ENCODE peak calls at places on chromosomes 6 and 20, in seven cellular contexts. D is DMS 273 treated with DMSO at 0.1 percent for 48 hours; X is stimulated activated CD4-positive, alpha-beta T cell treated with anti-CD3 and anti-CD28 coated beads, Interleukin-1b, Interleukin-23, amount 100 ng/mL, for 24 hours; F is astrocyte of the spinal cord; J is heart right ventricle; Z is substantia nigra; O is transverse colon. H is an unnamed sample.

GRCh38 chr6:44859901-44860410 is 468.2 kb upstream of the RUNX2 start:
- DNase-seq in X (no peak), F (no peak), J (no peak), O (no peak), Z (no peak), D (no peak), H (no peak)

GRCh38 chr6:122695188-122695587 is 84.3 kb upstream of the FABP7 start:
- DNase-seq in F (no peak), Z (no peak), O (no peak), X (no peak), J (no peak), D (no peak), H (no peak)

GRCh38 chr6:90319044-90319443 is 22.4 kb upstream of the BACH2 start:
- DNase-seq in Z (no peak), X (no peak), F (peak), O (no peak), D (peak), J (no peak), H (no peak)

GRCh38 chr6:38427492-38428210 is 212.1 kb downstream of the BTBD9 start:
- DNase-seq in D (no peak), X (no peak), O (no peak), J (no peak), Z (no peak), F (no peak), H (no peak)

GRCh38 chr6:24126586-24127192 is 674 bp downstream of the NRSN1 start:
- DNase-seq in D (peak), F (peak), X (no peak), Z (peak), J (no peak), O (peak), H (peak)

GRCh38 chr20:31937820-31938219 is 14.0 kb downstream of the PDRG1 start:
- DNase-seq in O (no peak), Z (no peak), X (no peak), J (no peak), D (no peak), F (no peak), H (no peak)

GRCh38 chr20:3613821-3614440 is 49.3 kb downstream of the GFRA4 start:
- DNase-seq in D (no peak), O (no peak), F (peak), J (no peak), X (no peak), Z (no peak), H (no peak)

GRCh38 chr6:66149132-66149531 is 442.1 kb upstream of the EYS start:
- DNase-seq in X (no peak), D (no peak), O (no peak), J (no peak), Z (no peak), F (no peak), H (no peak)

GRCh38 chr20:32325706-32326506 is 32.2 kb upstream of the ASXL1 start:
- DNase-seq in D (no peak), O (peak), Z (no peak), X (no peak), J (no peak), F (peak), H (no peak)

GRCh38 chr6:13762648-13763441 is 51.2 kb upstream of the RANBP9 start:
- DNase-seq in J (no peak), D (no peak), F (peak), X (no peak), O (peak), Z (no peak), H (peak)

GRCh38 chr6:132404736-132405135 is 3.5 kb upstream of the MOXD1 start:
- DNase-seq in O (no peak), D (no peak), J (no peak), X (no peak), F (peak), Z (no peak), H (no peak)

GRCh38 chr20:44079968-44080560 is 106.9 kb downstream of the JPH2 start:
- DNase-seq in J (no peak), X (no peak), F (no peak), Z (no peak), D (no peak), O (no peak), H (no peak)